ENCODE peak calls at places on chromosomes 16 and 17, in five cellular contexts. One of them, this sample, is unnamed.

GRCh38 chr17:70924776-70925175 is 755.4 kb downstream of the KCNJ2 start:
- DNase-seq in choroid plexus epithelial cell: no peak
- DNase-seq in LHCN-M2: peak; percentile 16
- DNase-seq in T-cell: no peak
- DNase-seq in mesothelial cell of epicardium: no peak
- DNase-seq in this sample: no peak

GRCh38 chr16:15707332-15707731 is 57.3 kb downstream of the NDE1 start:
- DNase-seq in choroid plexus epithelial cell: no peak
- DNase-seq in LHCN-M2: no peak
- DNase-seq in mesothelial cell of epicardium: no peak
- DNase-seq in T-cell: no peak
- DNase-seq in this sample: no peak

GRCh38 chr16:361872-362701 is 8.3 kb downstream of the MRPL28 start:
- DNase-seq in LHCN-M2: peak; percentile 63
- DNase-seq in mesothelial cell of epicardium: no peak
- DNase-seq in T-cell: peak; percentile 66
- DNase-seq in choroid plexus epithelial cell: peak; percentile 80
- DNase-seq in this sample: peak; percentile 80

GRCh38 chr16:709651-710499 is 4.3 kb upstream of the FBXL16 start:
- DNase-seq in LHCN-M2: peak; percentile 93
- DNase-seq in mesothelial cell of epicardium: no peak
- DNase-seq in choroid plexus epithelial cell: peak; percentile 90
- DNase-seq in T-cell: no peak
- DNase-seq in this sample: no peak

GRCh38 chr16:30895592-30896202 is 717 bp upstream of the CTF1 start:
- DNase-seq in mesothelial cell of epicardium: no peak
- DNase-seq in T-cell: no peak
- DNase-seq in choroid plexus epithelial cell: no peak
- DNase-seq in LHCN-M2: no peak
- DNase-seq in this sample: no peak

GRCh38 chr16:72033437-72033836 is 20.9 kb upstream of the HP start:
- DNase-seq in T-cell: no peak
- DNase-seq in LHCN-M2: no peak
- DNase-seq in choroid plexus epithelial cell: no peak
- DNase-seq in mesothelial cell of epicardium: no peak
- DNase-seq in this sample: no peak

GRCh38 chr16:88970539-88971065 is 6.4 kb downstream of the CBFA2T3 start:
- DNase-seq in choroid plexus epithelial cell: no peak
- DNase-seq in LHCN-M2: no peak
- DNase-seq in mesothelial cell of epicardium: no peak
- DNase-seq in T-cell: no peak
- DNase-seq in this sample: no peak

GRCh38 chr16:89907055-89907814 is 11.4 kb upstream of the MC1R start:
- DNase-seq in mesothelial cell of epicardium: no peak
- DNase-seq in choroid plexus epithelial cell: no peak
- DNase-seq in T-cell: no peak
- DNase-seq in LHCN-M2: no peak
- DNase-seq in this sample: no peak

GRCh38 chr17:59074494-59074893 is 32.2 kb downstream of the TRIM37 start:
- DNase-seq in choroid plexus epithelial cell: peak; percentile 79
- DNase-seq in LHCN-M2: peak; percentile 68
- DNase-seq in T-cell: no peak
- DNase-seq in mesothelial cell of epicardium: no peak
- DNase-seq in this sample: no peak

GRCh38 chr16:86509759-86510464 is 415 bp upstream of the FOXF1 start:
- DNase-seq in mesothelial cell of epicardium: no peak
- DNase-seq in T-cell: no peak
- DNase-seq in choroid plexus epithelial cell: peak; percentile 89
- DNase-seq in LHCN-M2: no peak
- DNase-seq in this sample: peak; percentile 86

GRCh38 chr17:22703204-22703603 is 1010.9 kb downstream of the KCNJ18 start:
- DNase-seq in choroid plexus epithelial cell: no peak
- DNase-seq in T-cell: no peak
- DNase-seq in LHCN-M2: no peak
- DNase-seq in mesothelial cell of epicardium: no peak
- DNase-seq in this sample: no peak

GRCh38 chr16:9570521-9570920 is 479.1 kb downstream of the HAPSTR1 start:
- DNase-seq in T-cell: no peak
- DNase-seq in choroid plexus epithelial cell: no peak
- DNase-seq in LHCN-M2: no peak
- DNase-seq in mesothelial cell of epicardium: no peak
- DNase-seq in this sample: no peak

GRCh38 chr17:11980813-11981212 is 16.5 kb downstream of the ZNF18 start:
- DNase-seq in choroid plexus epithelial cell: peak; percentile 36
- DNase-seq in mesothelial cell of epicardium: no peak
- DNase-seq in T-cell: no peak
- DNase-seq in LHCN-M2: peak; percentile 3
- DNase-seq in this sample: no peak

GRCh38 chr16:81546781-81547180 is 102.2 kb downstream of the CMIP start:
- DNase-seq in mesothelial cell of epicardium: no peak
- DNase-seq in T-cell: no peak
- DNase-seq in choroid plexus epithelial cell: no peak
- DNase-seq in LHCN-M2: no peak
- DNase-seq in this sample: no peak

GRCh38 chr17:510223-510917 is 157.8 kb upstream of the RPH3AL start:
- DNase-seq in choroid plexus epithelial cell: no peak
- DNase-seq in T-cell: no peak
- DNase-seq in LHCN-M2: peak; percentile 34
- DNase-seq in mesothelial cell of epicardium: no peak
- DNase-seq in this sample: no peak

GRCh38 chr17:82017612-82018151 is 5.0 kb downstream of the CENPX start:
- DNase-seq in T-cell: no peak
- DNase-seq in choroid plexus epithelial cell: no peak
- DNase-seq in LHCN-M2: no peak
- DNase-seq in mesothelial cell of epicardium: no peak
- DNase-seq in this sample: no peak

GRCh38 chr16:75065149-75065807 is 51.3 kb downstream of the LDHD start:
- DNase-seq in choroid plexus epithelial cell: no peak
- DNase-seq in T-cell: peak; percentile 48
- DNase-seq in LHCN-M2: no peak
- DNase-seq in mesothelial cell of epicardium: no peak
- DNase-seq in this sample: no peak

GRCh38 chr17:82030470-82031302 is 792 bp upstream of the RAC3 start:
- DNase-seq in LHCN-M2: peak; percentile 51
- DNase-seq in mesothelial cell of epicardium: peak; percentile 83
- DNase-seq in choroid plexus epithelial cell: peak; percentile 92
- DNase-seq in T-cell: peak; percentile 76
- DNase-seq in this sample: peak; percentile 89

GRCh38 chr16:75238853-75239371 is 12.5 kb downstream of the BCAR1 start:
- DNase-seq in choroid plexus epithelial cell: no peak
- DNase-seq in T-cell: no peak
- DNase-seq in LHCN-M2: no peak
- DNase-seq in mesothelial cell of epicardium: no peak
- DNase-seq in this sample: no peak

GRCh38 chr17:19287651-19288050 is 50.5 kb downstream of the EPN2 start:
- DNase-seq in mesothelial cell of epicardium: no peak
- DNase-seq in LHCN-M2: no peak
- DNase-seq in T-cell: no peak
- DNase-seq in choroid plexus epithelial cell: no peak
- DNase-seq in this sample: no peak

GRCh38 chr17:31623990-31624389 is 232.5 kb downstream of the RAB11FIP4 start:
- DNase-seq in T-cell: no peak
- DNase-seq in LHCN-M2: no peak
- DNase-seq in choroid plexus epithelial cell: no peak
- DNase-seq in mesothelial cell of epicardium: no peak
- DNase-seq in this sample: no peak

This sample was measured in ureter.